ENCODE peak calls at places on chromosome 15, in nine cellular contexts. H, M, V, X, S, G, T, B and Q are unnamed samples.

GRCh38 chr15:58856090-58856489 is 77.4 kb downstream of the SLTM start:
- DNase-seq in H (no peak), M (no peak), V (no peak), X (no peak), S (no peak), G (no peak), T (no peak), B (no peak), Q (no peak)

GRCh38 chr15:43317566-43318184 is 12.7 kb downstream of the LCMT2 start:
- DNase-seq in H (no peak), M (peak), V (no peak), X (no peak), S (no peak), G (no peak), T (no peak), B (no peak), Q (no peak)

GRCh38 chr15:101123222-101123910 is 128.5 kb downstream of the CHSY1 start:
- DNase-seq in H (no peak), M (no peak), V (no peak), X (no peak), S (no peak), G (no peak), T (no peak), B (no peak), Q (no peak)

GRCh38 chr15:39587291-39587909 is 6.5 kb downstream of the THBS1 start:
- DNase-seq in H (no peak), M (no peak), V (no peak), X (no peak), S (no peak), G (no peak), T (no peak), B (no peak), Q (no peak)

GRCh38 chr15:50816191-50816590 is 50.7 kb upstream of the SPPL2A start:
- DNase-seq in H (no peak), M (no peak), V (no peak), X (peak), S (no peak), G (no peak), T (no peak), B (no peak), Q (no peak)

GRCh38 chr15:71107501-71107815 is 7.8 kb upstream of the THSD4 start:
- DNase-seq in H (no peak), M (no peak), V (no peak), X (no peak), S (no peak), G (no peak), T (no peak), B (no peak), Q (no peak)

GRCh38 chr15:61011576-61012336 is 217.3 kb downstream of the RORA start:
- DNase-seq in H (no peak), M (no peak), V (no peak), X (no peak), S (no peak), G (no peak), T (no peak), B (no peak), Q (no peak)

GRCh38 chr15:62896969-62897486 is 145.5 kb upstream of the TPM1 start:
- DNase-seq in H (peak), M (peak), V (peak), X (peak), S (no peak), G (peak), T (peak), B (peak), Q (no peak)

GRCh38 chr15:78434134-78434533 is 3.9 kb upstream of the IREB2 start:
- DNase-seq in H (no peak), M (no peak), V (no peak), X (no peak), S (no peak), G (no peak), T (no peak), B (no peak), Q (no peak)

GRCh38 chr15:75149911-75150709 is 51.6 kb upstream of the C15orf39 start:
- DNase-seq in H (no peak), M (no peak), V (peak), X (peak), S (no peak), G (no peak), T (no peak), B (no peak), Q (no peak)

GRCh38 chr15:91118796-91119590 is 18.9 kb downstream of the SV2B start:
- DNase-seq in H (no peak), M (peak), V (no peak), X (no peak), S (no peak), G (no peak), T (no peak), B (no peak), Q (no peak)

GRCh38 chr15:82040862-82041261 is 5.0 kb downstream of the MEX3B start:
- DNase-seq in H (no peak), M (peak), V (no peak), X (peak), S (no peak), G (no peak), T (no peak), B (peak), Q (no peak)

GRCh38 chr15:90104551-90104950 is 2.3 kb upstream of the IDH2 start:
- DNase-seq in H (peak), M (no peak), V (no peak), X (no peak), S (no peak), G (peak), T (no peak), B (no peak), Q (no peak)

GRCh38 chr15:92898988-92899909 is 875 bp upstream of the CHD2 start:
- DNase-seq in H (no peak), M (peak), V (peak), X (no peak), S (peak), G (no peak), T (no peak), B (no peak), Q (no peak)

GRCh38 chr15:70023064-70023768 is 74.5 kb downstream of the TLE3 start:
- DNase-seq in H (no peak), M (no peak), V (peak), X (no peak), S (peak), G (no peak), T (no peak), B (no peak), Q (peak)

GRCh38 chr15:41501961-41502786 is 8.5 kb downstream of the ITPKA start:
- DNase-seq in H (no peak), M (peak), V (no peak), X (no peak), S (peak), G (no peak), T (no peak), B (no peak), Q (no peak)

GRCh38 chr15:50485389-50485788 is 61.1 kb downstream of the USP50 start:
- DNase-seq in H (no peak), M (no peak), V (no peak), X (no peak), S (peak), G (no peak), T (no peak), B (no peak), Q (no peak)

GRCh38 chr15:90873488-90873997 is 5.2 kb downstream of the FURIN start:
- DNase-seq in H (no peak), M (no peak), V (no peak), X (no peak), S (no peak), G (no peak), T (no peak), B (no peak), Q (no peak)

GRCh38 chr15:40104865-40105516 is 3.7 kb downstream of the BMF start:
- DNase-seq in H (peak), M (peak), V (peak), X (peak), S (peak), G (peak), T (peak), B (peak), Q (peak)

DNA sequence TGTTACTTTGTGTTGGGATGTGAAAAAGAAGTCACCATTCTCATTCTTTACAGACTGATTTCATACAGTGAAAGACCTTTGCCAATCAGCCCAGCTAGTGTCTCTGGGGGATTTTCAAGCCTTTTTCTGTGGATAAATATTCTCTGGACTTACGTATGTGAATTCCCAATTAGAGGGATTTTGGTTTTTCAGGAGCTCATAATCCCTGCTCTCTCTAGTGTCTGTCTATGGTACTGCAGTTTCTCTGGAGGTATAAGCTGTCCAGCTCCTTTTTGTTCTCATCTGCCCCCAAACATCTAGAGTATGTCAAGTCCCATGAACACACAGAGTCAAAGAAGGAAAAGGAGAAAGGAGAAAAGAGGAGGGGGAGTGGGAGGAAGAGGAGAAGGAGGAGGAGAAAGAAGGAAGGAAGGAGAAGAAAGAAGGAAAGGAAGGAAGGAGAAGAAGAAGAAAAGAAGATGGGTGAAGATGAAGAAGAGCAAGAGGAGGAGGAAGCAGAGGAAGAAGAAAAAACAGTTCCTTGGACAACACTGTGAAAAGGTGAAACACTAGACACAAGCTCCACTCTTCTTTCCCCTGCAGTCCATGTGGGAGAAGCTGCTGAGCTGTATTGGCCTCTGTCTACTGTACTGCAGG is 218.6 kb downstream of the GREM1 start:
- DNase-seq in H (no peak), M (no peak), V (peak), X (peak), S (peak), G (no peak), T (no peak), B (no peak), Q (no peak)
- TF ChIP-seq CTCF in H (peak), M (peak), V (peak), X (peak), S (peak), G (peak), T (no peak), B (peak), Q (no peak)

DNA sequence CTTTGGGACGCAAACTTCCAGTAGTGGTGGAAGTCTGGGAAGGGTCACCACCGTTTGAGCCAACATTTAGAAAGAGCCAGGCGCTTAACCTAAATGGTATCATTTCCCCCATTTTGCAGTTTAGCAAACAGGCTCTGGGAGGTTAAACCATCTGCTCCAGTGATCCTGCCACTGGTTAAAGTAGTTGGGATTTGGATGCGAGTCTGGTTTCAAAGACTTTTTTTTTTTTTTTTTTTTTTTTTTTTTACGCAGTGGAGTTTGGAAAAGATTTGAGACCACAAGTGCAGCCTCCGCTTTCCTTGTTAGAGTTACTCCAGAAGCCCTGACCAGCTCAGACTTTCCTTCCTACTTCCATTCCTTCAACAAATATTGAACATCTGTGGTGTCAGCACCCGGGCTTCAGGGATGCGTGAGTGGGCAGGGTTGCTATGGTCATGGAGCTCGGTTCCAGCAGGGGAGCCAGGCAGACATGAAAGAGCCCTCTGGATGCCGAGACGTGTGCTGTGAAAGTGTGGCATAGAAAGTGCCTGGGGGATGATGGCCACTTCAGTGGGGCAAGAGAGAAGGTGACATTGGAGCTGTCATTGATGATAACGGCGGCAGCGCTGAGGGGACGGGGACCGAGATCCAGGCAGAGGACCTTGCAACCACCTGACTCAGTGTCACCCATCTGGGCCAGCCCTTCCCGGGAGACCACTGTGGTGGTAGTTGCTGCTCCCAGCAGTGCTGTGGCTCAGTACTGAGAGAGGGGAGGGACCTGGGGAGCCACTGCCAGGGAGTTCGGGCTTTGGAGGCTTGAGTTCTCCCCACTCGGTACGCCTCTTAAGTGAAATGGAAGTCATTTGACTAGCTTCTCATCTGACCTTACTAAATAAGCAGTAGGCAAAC is 1.1 kb upstream of the RNU6-1 start:
- DNase-seq in H (peak), M (peak), V (peak), X (no peak), S (peak), G (peak), T (peak), B (peak), Q (no peak)
- TF ChIP-seq CTCF in H (no peak), M (no peak), V (no peak), X (peak), S (no peak), G (no peak), T (no peak), B (peak), Q (no peak)

DNA sequence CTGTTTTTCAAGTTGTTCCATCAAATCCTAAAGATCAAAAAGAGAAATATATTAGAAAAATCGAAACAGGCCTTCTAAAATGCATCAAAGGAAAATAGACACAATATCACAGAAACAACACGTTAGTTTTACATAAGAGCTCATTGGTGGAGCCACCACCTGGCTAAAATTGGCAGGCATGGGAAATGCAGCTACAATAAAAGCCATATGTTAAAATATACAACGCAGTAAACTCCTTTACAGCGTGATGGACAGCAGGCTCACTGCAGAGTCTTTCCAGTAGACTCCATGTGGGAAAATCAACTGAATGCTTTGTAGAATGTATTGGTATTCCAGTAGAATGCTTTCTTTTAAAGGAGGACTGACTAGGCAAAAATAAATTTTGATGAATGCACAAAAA is 40.9 kb upstream of the MYO5C start:
- DNase-seq in H (peak), M (no peak), V (peak), X (peak), S (peak), G (no peak), T (no peak), B (no peak), Q (no peak)
- TF ChIP-seq CTCF in H (no peak), M (peak), V (peak), X (peak), S (no peak), G (no peak), T (no peak), B (peak), Q (no peak)

GRCh38 chr15:65599677-65600076 is 11.3 kb downstream of the INTS14 start:
- DNase-seq in H (no peak), M (no peak), V (no peak), X (no peak), S (no peak), G (no peak), T (no peak), B (no peak), Q (no peak)

GRCh38 chr15:65598468-65598867 is 12.5 kb downstream of the INTS14 start:
- DNase-seq in H (no peak), M (no peak), V (no peak), X (no peak), S (no peak), G (no peak), T (no peak), B (no peak), Q (no peak)

DNA sequence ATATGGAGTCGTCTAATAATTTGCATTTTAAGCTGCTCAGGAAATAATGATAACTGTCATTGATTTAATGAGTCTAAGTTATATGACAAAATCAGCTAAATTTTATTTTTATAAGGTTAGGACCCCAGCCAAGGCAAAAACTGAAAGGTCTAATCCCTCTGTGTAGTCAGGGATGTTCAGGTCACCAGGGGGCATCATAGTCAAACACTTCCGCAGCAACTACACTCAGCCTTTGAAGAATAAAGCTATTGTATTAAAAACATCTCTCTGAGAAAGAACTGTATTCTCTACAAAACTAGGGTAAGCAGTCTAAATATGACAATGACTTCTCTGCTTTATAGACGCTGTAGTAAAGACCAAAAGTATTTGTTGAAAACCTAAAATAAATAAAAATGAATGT is 15.0 kb downstream of the INTS14 start:
- DNase-seq in H (no peak), M (peak), V (peak), X (peak), S (peak), G (no peak), T (no peak), B (peak), Q (no peak)
- TF ChIP-seq CTCF in H (no peak), M (peak), V (peak), X (peak), S (peak), G (no peak), T (no peak), B (peak), Q (no peak)

GRCh38 chr15:80977627-80978036 is 12.0 kb downstream of the MESD start:
- DNase-seq in H (peak), M (peak), V (peak), X (peak), S (peak), G (peak), T (no peak), B (peak), Q (no peak)
- TF ChIP-seq CTCF in H (no peak), M (peak), V (peak), X (peak), S (peak), G (peak), T (peak), B (peak), Q (no peak)